ENCODE peak calls at places on chromosomes 2 and 18, in seven cellular contexts. N, S, U, Y, Q, M and Z are unnamed samples.

GRCh38 chr2:240782886-240783818 is 36.9 kb downstream of the KIF1A start:
- DNase-seq in N (no peak), S (no peak), U (peak; percentile 60), Y (peak; percentile 36), Q (no peak), M (no peak), Z (no peak)

GRCh38 chr18:35042389-35043066 is 1.3 kb downstream of the MAPRE2 start:
- DNase-seq in N (no peak), S (no peak), U (no peak), Y (no peak), Q (no peak), M (peak; percentile 34), Z (no peak)

GRCh38 chr2:237697586-237698337 is 70.4 kb downstream of the LRRFIP1 start:
- DNase-seq in N (no peak), S (no peak), U (no peak), Y (no peak), Q (no peak), M (no peak), Z (no peak)

GRCh38 chr2:158142568-158143332 is 41.1 kb downstream of the UPP2 start:
- DNase-seq in N (no peak), S (no peak), U (no peak), Y (no peak), Q (no peak), M (no peak), Z (no peak)

GRCh38 chr2:210663574-210663973 is 107.2 kb downstream of the CPS1 start:
- DNase-seq in N (no peak), S (no peak), U (no peak), Y (no peak), Q (no peak), M (peak; percentile 3), Z (no peak)

GRCh38 chr2:144374163-144374661 is 145.7 kb downstream of the ZEB2 start:
- DNase-seq in N (no peak), S (no peak), U (no peak), Y (no peak), Q (no peak), M (no peak), Z (no peak)

GRCh38 chr2:95273911-95274290 is 348 bp upstream of the PROM2 start:
- DNase-seq in N (no peak), S (no peak), U (peak; percentile 24), Y (peak; percentile 5), Q (no peak), M (no peak), Z (no peak)

GRCh38 chr18:70188113-70188512 is 17.4 kb downstream of the RTTN start:
- DNase-seq in N (no peak), S (no peak), U (no peak), Y (no peak), Q (no peak), M (no peak), Z (no peak)

GRCh38 chr2:60476206-60476946 is 77.1 kb downstream of the BCL11A start:
- DNase-seq in N (peak; percentile 44), S (no peak), U (no peak), Y (no peak), Q (peak; percentile 84), M (no peak), Z (no peak)
- H3K4me3 ChIP-seq in N (no peak overlapping the region), S (no peak overlapping the region), U (no peak overlapping the region), Y (no peak overlapping the region), Q (no peak overlapping the region), M (no peak overlapping the region), Z (no peak overlapping the region)

DNA sequence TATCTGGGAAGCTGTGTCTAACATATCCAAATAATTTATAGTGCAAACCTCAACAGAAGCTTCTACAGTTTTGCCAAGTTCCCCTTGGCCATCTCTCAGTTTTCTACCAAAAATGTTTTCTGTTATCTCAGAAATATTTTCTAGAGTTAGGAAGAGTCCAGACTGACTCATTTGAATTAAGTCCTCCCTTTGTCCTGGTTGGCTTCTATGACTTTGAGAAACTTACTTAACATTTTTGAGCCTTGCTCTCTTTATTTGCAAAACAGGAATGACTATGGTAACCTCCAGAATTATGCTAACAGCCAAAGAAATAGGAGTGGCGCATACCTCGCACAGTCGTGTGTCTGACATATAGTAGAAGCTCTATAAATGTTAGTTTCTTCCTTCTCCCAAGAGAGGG is 841.1 kb downstream of the TSN start:
- DNase-seq in N (no peak), S (no peak), U (no peak), Y (no peak), Q (no peak), M (no peak), Z (no peak)
- TF ChIP-seq EP300 in N (no peak), S (no peak), U (no peak), Y (no peak), Q (no peak), M (no peak), Z (no peak)

DNA sequence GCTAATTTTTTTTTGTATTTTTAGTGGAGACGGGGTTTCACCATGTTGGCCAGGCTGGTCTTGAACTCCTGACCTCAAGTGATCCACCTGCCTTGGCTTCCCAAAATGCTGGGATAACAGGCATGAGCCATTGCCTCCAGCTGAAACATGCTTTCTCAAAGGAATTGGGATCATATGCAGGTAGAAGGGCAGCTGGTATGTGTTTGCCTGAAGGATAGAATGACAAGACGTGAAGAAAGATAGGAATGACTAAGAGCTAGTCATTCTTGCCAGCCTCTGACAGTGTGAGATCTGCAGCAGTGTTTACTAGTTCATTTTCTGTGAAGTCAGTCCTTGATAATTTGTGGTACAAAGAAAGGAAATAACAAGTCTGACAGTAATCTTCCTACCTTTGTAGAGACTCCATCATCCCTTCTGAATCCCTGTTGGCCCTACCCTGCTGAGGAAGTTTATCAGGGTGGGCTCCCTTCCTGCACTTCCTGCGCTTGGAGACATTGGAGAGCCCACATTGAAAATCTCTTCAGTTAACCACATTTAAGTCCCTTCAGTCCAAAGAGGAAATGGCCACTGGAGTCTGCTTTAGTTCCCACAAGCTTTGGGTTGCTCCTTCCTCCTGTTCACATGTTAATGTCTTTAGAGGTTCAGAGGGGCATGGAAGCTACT is 14.7 kb downstream of the CFLAR start:
- DNase-seq in N (no peak), S (no peak), U (no peak), Y (no peak), Q (no peak), M (no peak), Z (no peak)
- H3K4me3 ChIP-seq in N (no peak overlapping the region), S (no peak overlapping the region), U (no peak overlapping the region), Y (no peak overlapping the region), Q (no peak overlapping the region), M (peak overlapping the region; percentile 12), Z (no peak overlapping the region)

GRCh38 chr2:141528990-141529389 is 601.8 kb downstream of the LRP1B start:
- DNase-seq in N (no peak), S (no peak), U (no peak), Y (no peak), Q (no peak), M (no peak), Z (no peak)

GRCh38 chr2:141523199-141523598 is 607.6 kb downstream of the LRP1B start:
- DNase-seq in N (no peak), S (no peak), U (no peak), Y (no peak), Q (no peak), M (no peak), Z (no peak)

GRCh38 chr2:141524777-141525176 is 606.0 kb downstream of the LRP1B start:
- DNase-seq in N (no peak), S (no peak), U (no peak), Y (no peak), Q (no peak), M (no peak), Z (no peak)

GRCh38 chr2:141529674-141530073 is 601.1 kb downstream of the LRP1B start:
- DNase-seq in N (no peak), S (no peak), U (no peak), Y (no peak), Q (no peak), M (no peak), Z (no peak)

GRCh38 chr2:141526760-141527159 is 604.1 kb downstream of the LRP1B start:
- DNase-seq in N (no peak), S (no peak), U (no peak), Y (no peak), Q (no peak), M (no peak), Z (no peak)
- TF ChIP-seq EP300 in N (no peak), S (no peak), U (no peak), Y (no peak), Q (no peak), M (no peak), Z (no peak)

GRCh38 chr2:20304411-20304810 is 46.2 kb downstream of the PUM2 start:
- DNase-seq in N (no peak), S (no peak), U (no peak), Y (no peak), Q (no peak), M (no peak), Z (no peak)
- H3K4me3 ChIP-seq in N (no peak overlapping the region), S (no peak overlapping the region), U (no peak overlapping the region), Y (no peak overlapping the region), Q (no peak overlapping the region), M (no peak overlapping the region), Z (no peak overlapping the region)

GRCh38 chr2:227759411-227760113 is 13.9 kb downstream of the SCYGR8 start:
- DNase-seq in N (no peak), S (no peak), U (no peak), Y (no peak), Q (no peak), M (no peak), Z (no peak)
- TF ChIP-seq EP300 in N (no peak), S (no peak), U (no peak), Y (no peak), Q (no peak), M (no peak), Z (no peak)

GRCh38 chr2:213156682-213157081 is 5.3 kb upstream of the IKZF2 start:
- DNase-seq in N (no peak), S (no peak), U (no peak), Y (no peak), Q (no peak), M (no peak), Z (no peak)
- H3K4me3 ChIP-seq in N (no peak overlapping the region), S (no peak overlapping the region), U (no peak overlapping the region), Y (no peak overlapping the region), Q (no peak overlapping the region), M (no peak overlapping the region), Z (no peak overlapping the region)

GRCh38 chr18:25140144-25140961 is 211.6 kb downstream of the ZNF521 start:
- DNase-seq in N (no peak), S (no peak), U (no peak), Y (no peak), Q (no peak), M (no peak), Z (no peak)
- TF ChIP-seq EP300 in N (no peak), S (no peak), U (no peak), Y (no peak), Q (no peak), M (no peak), Z (no peak)